ENCODE peak calls at places on chromosomes 4 and X, in six cellular contexts. J, D, B, Q, Z and P are unnamed samples.

GRCh38 chr4:95183656-95184408 is 364.9 kb downstream of the UNC5C start:
- DNase-seq in J (no peak), D (no peak), B (no peak), Q (no peak), Z (no peak), P (no peak)

GRCh38 chr4:165204462-165204830 is 2.9 kb upstream of the KLHL2 start:
- DNase-seq in J (peak; percentile 73), D (no peak), B (no peak), Q (no peak), Z (peak; percentile 42), P (no peak)

GRCh38 chr4:140071806-140072205 is 82.2 kb downstream of the MAML3 start:
- DNase-seq in J (peak; percentile 84), D (no peak), B (peak; percentile 33), Q (no peak), Z (peak; percentile 99), P (peak; percentile 50)

GRCh38 chrX:9414416-9414815 is 50.4 kb upstream of the TBL1X start:
- DNase-seq in J (no peak), D (no peak), B (no peak), Q (no peak), Z (no peak), P (no peak)

GRCh38 chr4:80138556-80139538 is 58.5 kb upstream of the PRDM8 start:
- DNase-seq in J (peak; percentile 68), D (no peak), B (peak; percentile 8), Q (no peak), Z (peak; percentile 63), P (peak; percentile 37)

GRCh38 chr4:188783160-188783559 is 643.9 kb downstream of the TRIML1 start:
- DNase-seq in J (no peak), D (no peak), B (no peak), Q (no peak), Z (no peak), P (no peak)

GRCh38 chr4:114081783-114082182 is 102.3 kb upstream of the ARSJ start:
- DNase-seq in J (no peak), D (no peak), B (no peak), Q (no peak), Z (no peak), P (no peak)

GRCh38 chr4:71184195-71184781 is 154.5 kb upstream of the SLC4A4 start:
- DNase-seq in J (peak; percentile 84), D (no peak), B (peak; percentile 68), Q (no peak), Z (peak; percentile 55), P (peak; percentile 86)

GRCh38 chrX:71464968-71465367 is 67.9 kb upstream of the OGT start:
- DNase-seq in J (no peak), D (no peak), B (no peak), Q (no peak), Z (no peak), P (no peak)

DNA sequence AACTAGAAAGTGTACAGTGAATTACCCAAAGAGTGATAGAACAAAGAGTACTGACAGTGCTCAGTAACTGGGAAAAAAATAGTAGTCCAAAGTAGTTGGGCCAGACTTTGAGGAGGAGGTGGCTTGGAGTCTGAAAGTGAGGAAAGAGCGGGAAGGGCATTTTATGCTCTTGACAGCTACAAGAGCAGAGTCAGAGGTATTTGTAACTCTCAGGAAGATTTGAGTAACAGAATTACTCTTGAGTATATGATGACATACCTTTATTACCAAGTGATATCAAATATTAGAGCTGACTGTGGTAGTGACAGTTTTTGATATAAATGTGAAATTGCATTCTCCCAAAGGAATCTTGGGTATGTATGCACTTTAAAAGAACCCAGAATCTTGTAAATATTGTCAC is 2.2 kb downstream of the SLAIN2 start:
- DNase-seq in J (peak; percentile 60), D (no peak), B (no peak), Q (no peak), Z (no peak), P (no peak)
- H3K4me1 ChIP-seq in J (peaks cover 37% of the 10 kb centered on the region), D (peaks cover 4% of the 10 kb centered on the region), B (peaks cover 26% of the 10 kb centered on the region), Q (no peaks in the 10 kb centered on the region), Z (peaks cover 21% of the 10 kb centered on the region), P (peaks cover 4% of the 10 kb centered on the region)

GRCh38 chr4:107977966-107978705 is 11.6 kb upstream of the HADH start:
- DNase-seq in J (no peak), D (no peak), B (no peak), Q (no peak), Z (no peak), P (no peak)

GRCh38 chr4:107977482-107977881 is 12.2 kb upstream of the HADH start:
- DNase-seq in J (no peak), D (no peak), B (no peak), Q (no peak), Z (no peak), P (no peak)

GRCh38 chr4:107978716-107979451 is 10.8 kb upstream of the HADH start:
- DNase-seq in J (no peak), D (no peak), B (no peak), Q (no peak), Z (no peak), P (no peak)

GRCh38 chr4:107970063-107970798 is 19.5 kb upstream of the HADH start:
- DNase-seq in J (no peak), D (no peak), B (no peak), Q (no peak), Z (no peak), P (no peak)

DNA sequence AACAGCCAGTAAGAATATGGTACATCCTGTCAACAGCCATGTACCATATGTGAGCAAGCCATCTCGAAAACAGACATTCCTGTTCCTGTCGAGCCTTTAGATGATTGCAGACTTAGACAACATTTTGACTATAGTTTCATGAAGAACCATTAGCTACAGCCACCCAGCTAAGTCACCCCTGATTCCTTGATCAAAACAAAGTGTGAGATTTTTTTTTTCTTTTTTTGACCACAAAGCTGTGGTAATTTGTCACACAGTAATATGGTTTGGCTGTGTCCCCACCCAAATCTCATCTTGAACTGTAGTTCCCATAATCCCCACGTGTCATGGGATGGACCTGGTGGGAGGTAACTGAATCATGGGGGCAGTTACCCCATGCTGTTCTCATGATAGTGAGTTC is 15.2 kb upstream of the HADH start:
- DNase-seq in J (no peak), D (no peak), B (no peak), Q (no peak), Z (no peak), P (no peak)
- H3K27ac ChIP-seq in J (no peak overlapping the region), D (no peak overlapping the region), B (no peak overlapping the region), Q (no peak overlapping the region), Z (no peak overlapping the region), P (no peak overlapping the region)

GRCh38 chrX:106069048-106069447 is 30.5 kb upstream of the SERPINA7 start:
- DNase-seq in J (no peak), D (no peak), B (no peak), Q (no peak), Z (no peak), P (no peak)
- H3K4me1 ChIP-seq in J (no peaks in the 10 kb centered on the region), D (no peaks in the 10 kb centered on the region), B (no peaks in the 10 kb centered on the region), Q (no peaks in the 10 kb centered on the region), Z (no peaks in the 10 kb centered on the region), P (no peaks in the 10 kb centered on the region)

DNA sequence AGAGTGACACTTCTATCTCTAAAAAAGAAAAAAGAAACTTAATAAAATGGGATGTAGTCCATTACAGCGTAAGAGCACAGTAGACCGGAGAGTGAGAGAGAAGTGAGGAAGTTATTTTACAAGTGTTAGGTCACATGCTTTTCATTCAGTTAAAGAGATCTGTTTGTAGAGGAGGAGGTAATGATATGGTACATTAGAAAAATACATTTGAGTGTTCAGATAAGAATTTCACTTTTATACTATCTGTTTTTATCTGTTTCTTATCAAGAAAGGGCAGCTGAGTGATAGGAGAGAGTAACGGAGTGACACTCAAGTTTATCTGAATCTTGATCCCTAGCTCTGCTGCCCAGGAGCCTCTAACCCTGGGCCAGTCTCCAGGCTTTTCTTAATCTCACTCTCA is 38.9 kb downstream of the FNIP2 start:
- DNase-seq in J (no peak), D (no peak), B (no peak), Q (no peak), Z (no peak), P (no peak)
- H3K27ac ChIP-seq in J (no peak overlapping the region), D (no peak overlapping the region), B (peak overlapping the region; percentile 45), Q (no peak overlapping the region), Z (no peak overlapping the region), P (no peak overlapping the region)

GRCh38 chr4:67576538-67576937 is 18.0 kb downstream of the STAP1 start:
- DNase-seq in J (no peak), D (no peak), B (no peak), Q (no peak), Z (no peak), P (no peak)
- H3K4me1 ChIP-seq in J (no peaks in the 10 kb centered on the region), D (no peaks in the 10 kb centered on the region), B (no peaks in the 10 kb centered on the region), Q (no peaks in the 10 kb centered on the region), Z (no peaks in the 10 kb centered on the region), P (no peaks in the 10 kb centered on the region)

GRCh38 chr4:81359207-81359606 is 112.5 kb downstream of the RASGEF1B start:
- DNase-seq in J (peak; percentile 57), D (no peak), B (no peak), Q (no peak), Z (no peak), P (no peak)
- H3K27ac ChIP-seq in J (no peak overlapping the region), D (no peak overlapping the region), B (no peak overlapping the region), Q (no peak overlapping the region), Z (no peak overlapping the region), P (no peak overlapping the region)

GRCh38 chr4:78561677-78562076 is 10.1 kb downstream of the ANXA3 start:
- DNase-seq in J (peak; percentile 24), D (no peak), B (no peak), Q (no peak), Z (peak; percentile 60), P (no peak)
- H3K4me1 ChIP-seq in J (peaks cover 73% of the 10 kb centered on the region), D (no peaks in the 10 kb centered on the region), B (peaks cover 5% of the 10 kb centered on the region), Q (no peaks in the 10 kb centered on the region), Z (peaks cover 45% of the 10 kb centered on the region), P (no peaks in the 10 kb centered on the region)

DNA sequence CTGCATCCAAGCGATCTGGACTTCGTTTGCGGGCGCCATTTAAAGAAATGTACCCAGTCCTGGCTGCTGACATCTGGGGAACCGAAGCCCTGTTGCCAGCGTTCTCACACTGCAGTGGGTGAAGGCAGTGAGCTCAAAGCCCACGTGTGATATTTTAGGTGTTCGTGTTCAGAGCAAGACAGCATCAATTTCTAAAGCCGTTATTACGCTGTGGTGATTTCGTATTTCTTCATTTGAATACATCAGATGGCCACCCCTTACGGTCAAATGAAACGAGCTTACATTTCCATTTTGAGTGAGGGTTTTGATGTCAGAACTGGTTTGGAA is 380 bp upstream of the C4orf36 start:
- DNase-seq in J (peak; percentile 43), D (no peak), B (no peak), Q (no peak), Z (no peak), P (no peak)
- H3K27ac ChIP-seq in J (no peak overlapping the region), D (no peak overlapping the region), B (peak overlapping the region; percentile 63), Q (peak overlapping the region; percentile 58), Z (peak overlapping the region; percentile 50), P (no peak overlapping the region)